ENCODE peak calls at places on chromosomes 4 and X, in six cellular contexts. O, H, K, N, M and Y are unnamed samples.

GRCh38 chr4:39446842-39447573 is 11.7 kb downstream of the RPL9 start:
- DNase-seq in O (peak), H (peak), K (peak), N (no peak), M (peak), Y (peak)

GRCh38 chrX:71098302-71098701 is 2.7 kb downstream of the FOXO4 start:
- DNase-seq in O (peak), H (peak), K (peak), N (peak), M (peak), Y (no peak)

GRCh38 chr4:54664400-54664799 is 6.6 kb downstream of the KIT start:
- DNase-seq in O (no peak), H (no peak), K (no peak), N (no peak), M (no peak), Y (no peak)

GRCh38 chr4:16125571-16126445 is 42.0 kb upstream of the PROM1 start:
- DNase-seq in O (no peak), H (no peak), K (no peak), N (no peak), M (no peak), Y (no peak)

GRCh38 chr4:26268246-26268645 is 52.6 kb upstream of the RBPJ start:
- DNase-seq in O (no peak), H (no peak), K (no peak), N (no peak), M (no peak), Y (no peak)

GRCh38 chr4:151624606-151625565 is 135.9 kb downstream of the GATB start:
- DNase-seq in O (no peak), H (no peak), K (no peak), N (no peak), M (peak), Y (no peak)

GRCh38 chrX:15564981-15565579 is 35.7 kb downstream of the ACE2 start:
- DNase-seq in O (peak), H (peak), K (peak), N (peak), M (peak), Y (no peak)

GRCh38 chr4:8818063-8818881 is 53.4 kb downstream of the HMX1 start:
- DNase-seq in O (no peak), H (no peak), K (no peak), N (peak), M (peak), Y (peak)

GRCh38 chr4:94304365-94304971 is 38.2 kb downstream of the HPGDS start:
- DNase-seq in O (peak), H (peak), K (no peak), N (no peak), M (peak), Y (no peak)

GRCh38 chrX:107751127-107751526 is 24.5 kb downstream of the TSC22D3 start:
- DNase-seq in O (no peak), H (no peak), K (no peak), N (no peak), M (no peak), Y (no peak)

GRCh38 chrX:110384490-110384889 is 25.8 kb downstream of the RTL9 start:
- DNase-seq in O (no peak), H (peak), K (no peak), N (no peak), M (no peak), Y (no peak)

GRCh38 chr4:159791334-159791733 is 688.5 kb downstream of the RAPGEF2 start:
- DNase-seq in O (no peak), H (no peak), K (no peak), N (no peak), M (no peak), Y (no peak)

DNA sequence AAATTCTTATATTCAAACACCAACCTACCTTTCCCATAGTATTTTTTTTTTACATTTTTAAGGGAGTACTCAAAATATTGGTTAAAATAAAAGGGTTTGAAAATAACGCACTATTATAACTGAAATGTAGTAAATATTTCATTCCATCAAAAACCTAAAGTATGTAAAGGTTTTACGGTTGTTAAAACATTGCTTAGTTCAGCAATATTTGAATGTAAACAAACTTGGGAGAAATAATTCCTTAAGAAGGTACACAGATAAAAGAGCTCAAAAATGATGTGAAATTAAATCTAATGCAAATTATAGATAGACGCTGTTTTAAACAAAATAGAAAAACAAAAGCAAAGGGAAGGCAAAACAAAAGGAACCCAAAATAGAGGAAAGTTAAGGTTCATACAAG is 1476.9 kb downstream of the PCDH18 start:
- DNase-seq in O (no peak), H (no peak), K (no peak), N (no peak), M (no peak), Y (no peak)
- TF ChIP-seq CTCF in O (no peak), H (no peak), K (no peak), N (no peak), M (no peak), Y (no peak)

GRCh38 chrX:18194688-18195087 is 26.0 kb downstream of the BEND2 start:
- DNase-seq in O (no peak), H (no peak), K (no peak), N (no peak), M (no peak), Y (no peak)
- TF ChIP-seq CTCF in O (no peak), H (no peak), K (no peak), N (no peak), M (no peak), Y (no peak)

DNA sequence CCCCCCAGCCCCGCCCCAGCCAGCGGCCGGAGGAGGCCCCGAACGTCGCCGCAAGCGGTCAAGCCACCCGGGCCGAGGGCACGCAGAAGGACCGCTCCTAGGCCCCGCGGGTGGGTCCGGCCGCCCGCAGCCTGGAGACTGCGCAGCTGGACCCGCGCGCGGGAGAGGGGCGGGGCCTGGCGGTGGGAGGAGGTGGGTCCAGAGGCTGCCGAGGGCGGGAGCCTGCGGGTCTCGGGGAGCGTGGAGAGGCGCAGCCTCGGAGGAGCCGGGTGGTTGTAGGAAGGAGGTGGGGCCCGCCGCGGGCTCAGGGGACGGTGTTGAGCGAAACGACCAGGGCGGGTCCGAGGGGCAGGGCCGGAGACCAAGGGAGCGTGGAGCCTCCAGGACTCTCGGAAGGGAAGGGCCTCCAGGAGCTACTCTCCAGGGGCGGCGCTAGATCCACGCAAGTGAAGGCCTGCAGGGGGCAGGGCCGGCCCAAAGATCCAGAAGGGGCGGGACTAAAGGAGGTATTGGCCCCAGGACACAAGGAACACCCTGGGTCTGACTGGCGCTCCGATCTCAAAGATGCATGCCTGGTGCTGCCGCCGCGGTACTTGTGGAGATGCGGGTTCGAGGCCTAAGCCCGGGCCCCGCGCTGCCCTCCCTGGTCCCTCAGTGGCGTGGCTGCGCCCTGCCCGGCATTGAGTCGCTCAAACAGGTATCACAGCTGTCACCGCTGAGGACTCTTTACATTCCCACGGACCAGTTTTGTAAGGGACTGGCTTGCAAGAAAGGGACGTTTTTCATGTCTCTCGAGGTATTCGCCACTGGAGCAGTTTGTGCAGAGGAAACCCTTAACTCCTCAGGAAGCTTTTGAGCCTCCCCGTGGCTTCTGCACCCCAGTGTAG is 5.9 kb downstream of the TIMM17B start:
- DNase-seq in O (peak), H (peak), K (peak), N (peak), M (peak), Y (no peak)
- TF ChIP-seq CTCF in O (peak), H (peak), K (peak), N (peak), M (no peak), Y (peak)

GRCh38 chrX:23008431-23009099 is 8.8 kb downstream of the DDX53 start:
- DNase-seq in O (no peak), H (peak), K (no peak), N (no peak), M (no peak), Y (no peak)
- TF ChIP-seq CTCF in O (no peak), H (peak), K (peak), N (peak), M (no peak), Y (peak)

DNA sequence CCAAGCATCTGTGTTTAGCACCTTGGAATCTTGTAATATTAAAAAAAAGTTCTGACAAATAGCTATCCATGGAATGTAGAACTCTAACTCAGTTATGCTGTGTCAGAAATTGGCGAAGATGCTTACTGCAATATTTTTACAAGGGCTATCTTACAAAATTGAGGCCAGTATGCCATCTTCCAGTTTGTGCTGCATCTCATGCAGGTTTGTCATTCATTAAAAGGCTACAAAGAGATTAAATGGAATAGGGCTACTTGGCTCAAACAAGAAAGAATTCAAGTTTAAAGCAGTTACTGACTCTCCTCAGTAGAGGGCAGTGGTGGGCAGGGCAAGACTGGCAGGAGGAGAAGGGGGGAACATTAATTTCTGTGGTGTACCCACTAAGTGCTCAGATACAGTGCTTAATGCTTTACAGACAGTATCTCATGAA is 66.5 kb downstream of the SHROOM4 start:
- DNase-seq in O (peak), H (peak), K (no peak), N (no peak), M (no peak), Y (no peak)
- TF ChIP-seq CTCF in O (peak), H (peak), K (peak), N (peak), M (no peak), Y (peak)

GRCh38 chr4:87255755-87256154 is 35.3 kb upstream of the KLHL8 start:
- DNase-seq in O (no peak), H (no peak), K (no peak), N (no peak), M (no peak), Y (no peak)
- TF ChIP-seq CTCF in O (no peak), H (no peak), K (no peak), N (no peak), M (no peak), Y (no peak)

GRCh38 chrX:63739885-63740284 is 45.1 kb downstream of the ARHGEF9 start:
- DNase-seq in O (no peak), H (no peak), K (no peak), N (no peak), M (no peak), Y (no peak)
- TF ChIP-seq CTCF in O (no peak), H (no peak), K (no peak), N (no peak), M (no peak), Y (no peak)